ENCODE peak calls at places on chromosome 14, in four cellular contexts. Y is HepG2, P is IMR-90, B is neural progenitor cell. C is an unnamed sample.

GRCh38 chr14:59768855-59769254 is 101.7 kb downstream of the RTN1 start:
- DNase-seq in Y (no peak), P (peak; percentile 5), B (no peak), C (no peak)

GRCh38 chr14:85528080-85528881 is 1.7 kb upstream of the FLRT2 start:
- DNase-seq in Y (peak; percentile 41), P (peak; percentile 90), B (peak; percentile 81), C (no peak)

GRCh38 chr14:39617537-39617936 is 185.3 kb upstream of the FBXO33 start:
- DNase-seq in Y (no peak), P (no peak), B (no peak), C (no peak)

GRCh38 chr14:92401561-92401960 is 78.6 kb downstream of the SLC24A4 start:
- DNase-seq in Y (no peak), P (no peak), B (no peak), C (no peak)

GRCh38 chr14:87013583-87013982 is 979.4 kb downstream of the GALC start:
- DNase-seq in Y (no peak), P (peak; percentile 88), B (no peak), C (no peak)

GRCh38 chr14:99120147-99121026 is 151.6 kb downstream of the BCL11B start:
- DNase-seq in Y (no peak), P (no peak), B (no peak), C (no peak)

GRCh38 chr14:95458459-95458858 is 58.0 kb downstream of the SYNE3 start:
- DNase-seq in Y (no peak), P (no peak), B (no peak), C (no peak)

GRCh38 chr14:92469515-92469914 is 44.1 kb upstream of the RIN3 start:
- DNase-seq in Y (no peak), P (no peak), B (no peak), C (no peak)

GRCh38 chr14:22313172-22313801 is 275.7 kb downstream of the DAD1 start:
- DNase-seq in Y (no peak), P (peak; percentile 70), B (no peak), C (no peak)

GRCh38 chr14:92619671-92620437 is 106.3 kb downstream of the RIN3 start:
- DNase-seq in Y (no peak), P (peak; percentile 49), B (no peak), C (no peak)

GRCh38 chr14:102663031-102663430 is 70.6 kb downstream of the RCOR1 start:
- DNase-seq in Y (no peak), P (no peak), B (peak; percentile 69), C (no peak)

GRCh38 chr14:38210168-38210567 is 2.5 kb downstream of the SSTR1 start:
- DNase-seq in Y (no peak), P (peak; percentile 86), B (no peak), C (no peak)

GRCh38 chr14:103879570-103880333 is 32.4 kb upstream of the PPP1R13B start:
- DNase-seq in Y (peak; percentile 97), P (no peak), B (no peak), C (no peak)

GRCh38 chr14:93753647-93754046 is 34.6 kb downstream of the PRIMA1 start:
- DNase-seq in Y (no peak), P (no peak), B (no peak), C (no peak)

GRCh38 chr14:75626857-75627256 is 33.8 kb downstream of the ERG28 start:
- DNase-seq in Y (no peak), P (no peak), B (no peak), C (no peak)

GRCh38 chr14:97025722-97026121 is 228.5 kb downstream of the VRK1 start:
- DNase-seq in Y (no peak), P (no peak), B (peak; percentile 48), C (no peak)

GRCh38 chr14:97177016-97177415 is 379.8 kb downstream of the VRK1 start:
- DNase-seq in Y (peak; percentile 18), P (no peak), B (peak; percentile 39), C (peak; percentile 21)

GRCh38 chr14:100883789-100884101 is 19.8 kb downstream of the RTL1 start:
- DNase-seq in Y (no peak), P (no peak), B (no peak), C (no peak)

GRCh38 chr14:64232095-64232830 is 61.9 kb downstream of the ESR2 start:
- DNase-seq in Y (no peak), P (peak; percentile 96), B (no peak), C (peak; percentile 56)

GRCh38 chr14:55438066-55438683 is 2.2 kb downstream of the TBPL2 start:
- DNase-seq in Y (peak; percentile 55), P (peak; percentile 73), B (peak; percentile 74), C (peak; percentile 53)

GRCh38 chr14:71300474-71301359 is 393.5 kb downstream of the PCNX1 start:
- DNase-seq in Y (no peak), P (peak; percentile 27), B (no peak), C (no peak)

GRCh38 chr14:91373591-91374245 is 43.9 kb downstream of the CCDC88C start:
- DNase-seq in Y (no peak), P (no peak), B (no peak), C (peak; percentile 74)

GRCh38 chr14:41606249-41607118 is at the start of gene LRFN5:
- DNase-seq in Y (no peak), P (peak; percentile 49), B (peak; percentile 67), C (no peak)

GRCh38 chr14:93967637-93968250 is 8.6 kb downstream of the ASB2 start:
- DNase-seq in Y (no peak), P (no peak), B (no peak), C (peak; percentile 85)

GRCh38 chr14:87108726-87109125 is 884.3 kb downstream of the GALC start:
- DNase-seq in Y (no peak), P (peak; percentile 84), B (no peak), C (no peak)

GRCh38 chr14:51595831-51596472 is 55.8 kb upstream of the FRMD6 start:
- DNase-seq in Y (no peak), P (no peak), B (no peak), C (no peak)

GRCh38 chr14:94992046-94992445 is 165.3 kb downstream of the DICER1 start:
- DNase-seq in Y (no peak), P (no peak), B (no peak), C (no peak)

GRCh38 chr14:69376439-69376838 is 21.7 kb downstream of the ERH start:
- DNase-seq in Y (peak; percentile 40), P (peak; percentile 77), B (no peak), C (no peak)

GRCh38 chr14:45810152-45810872 is 557.3 kb upstream of the MIS18BP1 start:
- DNase-seq in Y (no peak), P (no peak), B (peak; percentile 31), C (no peak)

GRCh38 chr14:77249286-77249685 is 21.7 kb downstream of the NGB start:
- DNase-seq in Y (no peak), P (no peak), B (no peak), C (no peak)

GRCh38 chr14:67653651-67654280 is 20.7 kb downstream of the VTI1B start:
- DNase-seq in Y (no peak), P (peak; percentile 35), B (no peak), C (no peak)

GRCh38 chr14:37596790-37597189 is 1.4 kb downstream of the TTC6 start:
- DNase-seq in Y (no peak), P (no peak), B (peak; percentile 14), C (no peak)

GRCh38 chr14:21192875-21193535 is 37.1 kb upstream of the OR5AU1 start:
- DNase-seq in Y (no peak), P (peak; percentile 40), B (no peak), C (no peak)

GRCh38 chr14:21194597-21194996 is 38.7 kb upstream of the OR5AU1 start:
- DNase-seq in Y (no peak), P (no peak), B (no peak), C (no peak)

GRCh38 chr14:21192447-21192822 is 36.6 kb upstream of the OR5AU1 start:
- DNase-seq in Y (no peak), P (no peak), B (no peak), C (no peak)

GRCh38 chr14:21191261-21191808 is 35.5 kb upstream of the OR5AU1 start:
- DNase-seq in Y (no peak), P (no peak), B (no peak), C (no peak)

GRCh38 chr14:21191809-21192446 is 36.1 kb upstream of the OR5AU1 start:
- DNase-seq in Y (peak; percentile 77), P (no peak), B (peak; percentile 93), C (peak; percentile 92)
- H2AFZ ChIP-seq in Y (peak overlapping the region; percentile 42), P (peak overlapping the region; percentile 94), B (peak overlapping the region; percentile 71), C (peak overlapping the region; percentile 96)

DNA sequence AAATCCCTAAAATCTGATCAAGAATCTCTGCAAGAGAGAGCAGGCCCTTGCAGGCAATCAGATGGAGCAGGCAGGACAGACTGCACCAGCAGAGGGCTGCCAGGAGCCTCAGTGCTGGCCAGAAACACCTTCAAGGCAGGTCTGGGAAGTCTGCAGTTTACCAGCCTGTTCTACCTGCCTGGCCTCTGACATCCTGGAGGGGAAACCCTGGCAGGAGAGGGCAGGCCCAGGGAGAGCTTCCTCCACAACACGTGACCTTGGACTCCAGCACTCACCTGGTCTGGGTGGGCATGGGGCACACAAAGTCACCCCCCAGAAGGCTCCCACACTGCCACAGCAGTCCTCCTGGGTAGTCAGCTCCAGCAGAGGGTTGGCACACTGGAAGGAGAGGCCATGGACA is 56.0 kb downstream of the ISCA2 start:
- DNase-seq in Y (no peak), P (no peak), B (no peak), C (no peak)
- H3K4me1 ChIP-seq in Y (peaks cover 8% of the 10 kb centered on the region), P (peaks cover 27% of the 10 kb centered on the region), B (peaks cover 12% of the 10 kb centered on the region), C (peaks cover 2% of the 10 kb centered on the region)

DNA sequence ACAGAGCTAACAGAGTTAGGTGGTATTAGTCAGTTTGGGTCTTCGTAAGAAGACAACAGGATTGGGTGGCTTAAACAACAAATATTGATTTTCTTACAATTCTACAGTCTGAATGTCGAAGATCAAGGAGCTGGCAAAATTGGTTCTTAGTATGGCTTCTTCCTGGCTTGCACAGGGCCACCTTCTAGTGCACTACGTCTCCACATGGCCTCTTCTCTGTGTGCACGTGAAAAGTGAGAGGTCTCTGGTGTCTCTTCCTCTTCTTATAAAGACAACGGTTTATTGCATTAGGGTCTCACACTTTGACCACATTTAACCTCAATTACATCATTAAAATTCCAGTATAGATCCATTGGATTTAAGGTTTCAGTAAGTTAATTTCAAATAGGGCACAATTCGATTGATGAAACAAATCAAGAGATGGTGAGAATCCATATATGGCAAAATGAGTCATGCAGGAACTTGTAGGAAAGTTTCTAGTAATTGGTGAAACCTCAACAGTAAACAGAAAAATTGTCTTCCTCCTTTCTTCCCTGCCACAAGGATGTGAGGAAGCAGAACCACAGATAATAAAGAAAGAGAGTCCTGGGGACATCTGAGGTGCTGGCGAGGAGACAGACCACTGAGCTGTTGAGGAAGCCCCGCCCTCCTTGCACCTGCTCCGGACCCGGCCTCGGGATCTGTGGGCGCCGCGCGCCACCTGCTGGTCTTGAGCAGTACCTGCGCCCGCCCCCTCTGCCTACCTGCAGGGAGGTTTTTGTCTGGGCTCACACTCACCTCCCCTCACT is 846.7 kb downstream of the TMEM121 start:
- DNase-seq in Y (peak; percentile 42), P (no peak), B (no peak), C (peak; percentile 86)
- TF ChIP-seq CTCF in Y (peak; percentile 88), P (no peak), B (peak; percentile 24), C (peak; percentile 77)

GRCh38 chr14:61836807-61837206 is 74.6 kb downstream of the SNAPC1 start:
- DNase-seq in Y (no peak), P (no peak), B (no peak), C (peak; percentile 23)
- H2AFZ ChIP-seq in Y (no peak overlapping the region), P (no peak overlapping the region), B (no peak overlapping the region), C (peak overlapping the region; percentile 8)

GRCh38 chr14:89388853-89389252 is 28.2 kb downstream of the FOXN3 start:
- DNase-seq in Y (no peak), P (peak; percentile 43), B (peak; percentile 30), C (no peak)
- H3K4me1 ChIP-seq in Y (peaks cover 85% of the 10 kb centered on the region), P (peaks cover 5% of the 10 kb centered on the region), B (peaks cover 7% of the 10 kb centered on the region), C (peaks cover 68% of the 10 kb centered on the region)